ENCODE peak calls at places on chromosomes 16 and 17, in four cellular contexts. N is A549, E is DND-41, S is hepatocyte. K is an unnamed sample.

GRCh38 chr17:43588121-43588520 is 42.0 kb upstream of the ETV4 start:
- DNase-seq in N (no peak), E (no peak), S (no peak), K (no peak)

GRCh38 chr16:63998-64913 is 8.2 kb downstream of the RHBDF1 start:
- DNase-seq in N (no peak), E (no peak), S (no peak), K (no peak)

GRCh38 chr17:38444151-38444550 is 15.9 kb downstream of the ARHGAP23 start:
- DNase-seq in N (peak), E (peak), S (peak), K (peak)

GRCh38 chr17:8726951-8727555 is 17.6 kb downstream of the CCDC42 start:
- DNase-seq in N (no peak), E (no peak), S (peak), K (no peak)

GRCh38 chr17:78890111-78890897 is 12.7 kb downstream of the CEP295NL start:
- DNase-seq in N (no peak), E (no peak), S (no peak), K (no peak)

GRCh38 chr17:63675607-63676539 is 24.1 kb downstream of the LIMD2 start:
- DNase-seq in N (no peak), E (no peak), S (peak), K (no peak)

GRCh38 chr16:51641191-51641765 is 490.2 kb upstream of the SALL1 start:
- DNase-seq in N (no peak), E (no peak), S (no peak), K (no peak)

GRCh38 chr16:89291776-89292175 is 74.3 kb downstream of the ZNF778 start:
- DNase-seq in N (no peak), E (no peak), S (no peak), K (no peak)

GRCh38 chr16:58510776-58511628 is 4.3 kb upstream of the SETD6 start:
- DNase-seq in N (no peak), E (no peak), S (no peak), K (no peak)

GRCh38 chr16:27369806-27370205 is 32.2 kb upstream of the IL21R start:
- DNase-seq in N (no peak), E (no peak), S (no peak), K (no peak)

GRCh38 chr17:75250009-75250471 is 11.4 kb downstream of the GGA3 start:
- DNase-seq in N (no peak), E (no peak), S (no peak), K (peak)

GRCh38 chr16:25691519-25692091 is at the start of gene HS3ST4:
- DNase-seq in N (no peak), E (no peak), S (peak), K (peak)

GRCh38 chr16:4182581-4183257 is 59.2 kb downstream of the SRL start:
- DNase-seq in N (no peak), E (no peak), S (no peak), K (peak)

GRCh38 chr17:61002316-61002736 is 324.7 kb downstream of the BCAS3 start:
- DNase-seq in N (peak), E (no peak), S (peak), K (no peak)

GRCh38 chr17:68344701-68345136 is 53.4 kb downstream of the ARSG start:
- DNase-seq in N (no peak), E (peak), S (no peak), K (no peak)

GRCh38 chr16:83952587-83952939 is 477 bp upstream of the OSGIN1 start:
- DNase-seq in N (peak), E (no peak), S (no peak), K (no peak)

GRCh38 chr17:46154151-46154816 is 38.9 kb downstream of the KANSL1 start:
- DNase-seq in N (no peak), E (peak), S (no peak), K (no peak)

GRCh38 chr17:50354198-50354597 is 8.3 kb downstream of the XYLT2 start:
- DNase-seq in N (no peak), E (no peak), S (peak), K (peak)

GRCh38 chr16:49660647-49661046 is 195.3 kb downstream of the ZNF423 start:
- DNase-seq in N (no peak), E (no peak), S (no peak), K (no peak)

GRCh38 chr16:52492789-52493357 is 54.1 kb downstream of the TOX3 start:
- DNase-seq in N (no peak), E (no peak), S (peak), K (peak)

GRCh38 chr16:71537643-71538042 is 11.4 kb downstream of the CHST4 start:
- DNase-seq in N (peak), E (peak), S (peak), K (peak)

GRCh38 chr16:3292604-3293003 is 9.3 kb downstream of the ZNF263 start:
- DNase-seq in N (no peak), E (no peak), S (no peak), K (no peak)

GRCh38 chr17:46191332-46192210 is 1.7 kb downstream of the KANSL1 start:
- DNase-seq in N (peak), E (peak), S (peak), K (no peak)

GRCh38 chr16:12833939-12834338 is 30.3 kb upstream of the CPPED1 start:
- DNase-seq in N (peak), E (no peak), S (peak), K (no peak)

GRCh38 chr17:38338053-38338452 is 5.7 kb downstream of the GPR179 start:
- DNase-seq in N (no peak), E (no peak), S (no peak), K (no peak)

GRCh38 chr17:68456529-68457167 is 648 bp downstream of the WIPI1 start:
- DNase-seq in N (peak), E (no peak), S (peak), K (peak)

GRCh38 chr17:4475463-4475862 is 23.2 kb upstream of the SPNS2 start:
- DNase-seq in N (no peak), E (no peak), S (no peak), K (no peak)

GRCh38 chr16:9256196-9256595 is 164.8 kb downstream of the HAPSTR1 start:
- DNase-seq in N (peak), E (peak), S (peak), K (peak)

GRCh38 chr17:15952048-15952532 is 7.2 kb downstream of the ADORA2B start:
- DNase-seq in N (no peak), E (no peak), S (no peak), K (no peak)

GRCh38 chr17:62179525-62180161 is 114.6 kb upstream of the MED13 start:
- DNase-seq in N (peak), E (no peak), S (peak), K (no peak)

GRCh38 chr16:1014771-1015495 is 33.4 kb downstream of the SOX8 start:
- DNase-seq in N (no peak), E (no peak), S (peak), K (no peak)

GRCh38 chr17:37147301-37147812 is 198.6 kb downstream of the AATF start:
- DNase-seq in N (peak), E (no peak), S (peak), K (peak)

GRCh38 chr17:79622201-79622601 is 11.3 kb upstream of the RBFOX3 start:
- DNase-seq in N (no peak), E (no peak), S (no peak), K (no peak)

GRCh38 chr17:71959129-71959528 is 161.7 kb upstream of the SOX9 start:
- DNase-seq in N (peak), E (no peak), S (no peak), K (peak)

DNA sequence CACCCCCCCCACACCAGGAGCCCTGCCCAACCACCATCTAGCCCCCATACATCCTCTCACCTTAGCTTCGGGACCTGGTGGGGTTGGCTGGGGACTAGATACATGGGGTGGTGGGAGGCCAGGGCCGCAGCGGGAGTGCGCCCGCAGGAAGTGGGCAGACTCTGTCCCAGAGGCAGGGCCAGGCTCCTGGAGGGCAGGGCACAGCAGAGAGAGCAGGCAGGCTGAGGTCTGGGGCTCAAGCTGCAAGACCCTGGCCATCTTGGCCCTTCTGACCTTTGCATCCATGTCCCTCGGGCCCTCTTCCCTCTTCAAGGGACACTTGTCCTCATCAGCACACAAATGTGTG is 2.7 kb downstream of the ENKD1 start:
- DNase-seq in N (no peak), E (no peak), S (no peak), K (no peak)
- TF ChIP-seq CTCF in N (no peak), E (no peak), S (no peak), K (no peak)

GRCh38 chr17:14107889-14108288 is 38.6 kb downstream of the COX10 start:
- DNase-seq in N (no peak), E (no peak), S (no peak), K (no peak)

GRCh38 chr17:14116263-14117024 is 47.1 kb downstream of the COX10 start:
- DNase-seq in N (no peak), E (no peak), S (no peak), K (no peak)

GRCh38 chr17:14112407-14112806 is 43.1 kb downstream of the COX10 start:
- DNase-seq in N (no peak), E (no peak), S (no peak), K (no peak)

GRCh38 chr17:14118951-14119350 is 49.6 kb downstream of the COX10 start:
- DNase-seq in N (no peak), E (no peak), S (no peak), K (peak)

GRCh38 chr17:14113137-14113536 is 43.8 kb downstream of the COX10 start:
- DNase-seq in N (no peak), E (no peak), S (no peak), K (no peak)
- TF ChIP-seq CTCF in N (no peak), E (no peak), S (no peak), K (no peak)

GRCh38 chr16:67397812-67398545 is 4.7 kb upstream of the TPPP3 start:
- DNase-seq in N (no peak), E (no peak), S (no peak), K (no peak)
- TF ChIP-seq CTCF in N (no peak), E (peak), S (no peak), K (no peak)

GRCh38 chr17:40443988-40444899 is 994 bp downstream of the IGFBP4 start:
- DNase-seq in N (no peak), E (peak), S (no peak), K (no peak)
- TF ChIP-seq CTCF in N (no peak), E (no peak), S (no peak), K (no peak)

DNA sequence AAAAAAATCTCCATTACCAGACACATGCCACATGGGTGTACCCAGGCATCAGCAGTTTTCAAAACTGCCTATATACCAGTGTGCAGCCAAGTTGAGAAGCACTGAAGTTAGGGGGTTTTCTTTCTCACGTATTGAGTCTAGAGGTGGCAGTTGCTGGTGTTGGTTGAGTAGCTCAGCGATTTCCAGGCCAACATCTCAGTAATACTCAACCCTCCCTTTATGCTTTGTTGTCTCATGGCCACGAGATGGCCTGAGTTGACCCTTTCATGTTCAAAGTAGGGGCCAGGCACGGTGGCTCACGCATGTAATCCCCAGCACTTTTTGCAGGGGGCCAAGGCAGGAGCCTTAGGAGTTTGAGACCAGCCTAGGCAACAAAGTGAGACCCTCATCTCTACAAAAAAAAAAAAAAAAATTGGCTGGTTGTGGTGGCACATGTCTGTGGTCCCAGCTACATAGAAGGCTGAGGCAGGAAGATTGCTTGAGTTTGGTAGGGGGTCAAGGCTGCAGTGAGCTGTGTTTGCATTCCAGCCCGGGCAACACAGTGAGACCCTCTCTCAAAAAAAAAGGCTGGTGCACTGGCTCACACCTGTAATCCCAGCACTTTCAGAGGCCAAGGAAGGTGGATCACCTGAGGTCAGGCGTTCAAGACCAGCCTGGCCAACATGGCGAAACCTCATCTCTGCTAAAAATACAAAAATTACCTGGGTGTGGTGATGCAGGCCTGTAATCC is 10.8 kb downstream of the LRRC3C start:
- DNase-seq in N (no peak), E (no peak), S (no peak), K (peak)
- TF ChIP-seq CTCF in N (no peak), E (no peak), S (no peak), K (no peak)

GRCh38 chr17:42118545-42118944 is 2.6 kb downstream of the KAT2A start:
- DNase-seq in N (peak), E (peak), S (no peak), K (peak)
- TF ChIP-seq CTCF in N (peak), E (peak), S (peak), K (peak)